ENCODE peak calls at places on chromosomes 4 and X, in four cellular contexts. D is hippocampal formation, H is RPMI8226, U is NCI-H774. G is an unnamed sample.

GRCh38 chr4:110681381-110681780 is 58.5 kb upstream of the PITX2 start:
- DNase-seq in D (no peak), H (no peak), U (no peak), G (no peak)

GRCh38 chr4:77193511-77194236 is 36.7 kb downstream of the CCNG2 start:
- DNase-seq in D (peak; percentile 30), H (peak; percentile 77), U (no peak), G (no peak)

GRCh38 chr4:117085185-117085701 is at the start of gene TRAM1L1:
- DNase-seq in D (peak; percentile 65), H (no peak), U (peak; percentile 36), G (peak; percentile 3)

GRCh38 chr4:70670332-70671014 is 4.2 kb upstream of the JCHAIN start:
- DNase-seq in D (no peak), H (no peak), U (no peak), G (no peak)

GRCh38 chrX:106716004-106716403 is 10.5 kb upstream of the RNF128 start:
- DNase-seq in D (no peak), H (no peak), U (no peak), G (no peak)

GRCh38 chr4:77372375-77372774 is 215.4 kb downstream of the CCNG2 start:
- DNase-seq in D (no peak), H (no peak), U (no peak), G (no peak)

GRCh38 chr4:139887962-139888735 is 222.5 kb downstream of the MGST2 start:
- DNase-seq in D (no peak), H (no peak), U (no peak), G (no peak)

GRCh38 chr4:87075876-87076275 is 141.1 kb downstream of the AFF1 start:
- DNase-seq in D (no peak), H (no peak), U (no peak), G (no peak)

GRCh38 chrX:45422216-45422925 is 221.7 kb upstream of the DIPK2B start:
- DNase-seq in D (no peak), H (no peak), U (no peak), G (no peak)

GRCh38 chr4:162443510-162443909 is 279.7 kb upstream of the FSTL5 start:
- DNase-seq in D (no peak), H (no peak), U (no peak), G (no peak)

GRCh38 chr4:168832746-168833575 is 177.1 kb downstream of the CBR4 start:
- DNase-seq in D (peak; percentile 37), H (no peak), U (no peak), G (no peak)

GRCh38 chrX:101079223-101079622 is 544 bp downstream of the TMEM35A start:
- DNase-seq in D (no peak), H (no peak), U (no peak), G (no peak)

GRCh38 chr4:91837608-91838029 is 466.1 kb upstream of the GRID2 start:
- DNase-seq in D (no peak), H (no peak), U (no peak), G (no peak)

GRCh38 chr4:132710971-132711370 is 438.1 kb upstream of the PCDH10 start:
- DNase-seq in D (no peak), H (no peak), U (no peak), G (no peak)

GRCh38 chr4:88939697-88940096 is 117.3 kb downstream of the FAM13A start:
- DNase-seq in D (no peak), H (no peak), U (no peak), G (no peak)

GRCh38 chr4:128512767-128513322 is 225.2 kb upstream of the PGRMC2 start:
- DNase-seq in D (no peak), H (no peak), U (no peak), G (no peak)

GRCh38 chrX:133670394-133670793 is 255.1 kb upstream of the GPC4 start:
- DNase-seq in D (no peak), H (peak; percentile 25), U (peak; percentile 36), G (no peak)